ENCODE peak calls at places on chromosomes 13 and 19, in six cellular contexts. One of them, this sample, is unnamed.

GRCh38 chr19:45790942-45791341 is 1.7 kb downstream of the DMWD start:
- DNase-seq in adipocyte: no peak
- DNase-seq in cardiac fibroblast: no peak
- DNase-seq in left ventricle myocardium inferior: no peak
- DNase-seq in HepG2: no peak
- DNase-seq in uterus: no peak
- DNase-seq in this sample: no peak

GRCh38 chr19:38932425-38933179 is 1.9 kb downstream of the MRPS12 start:
- DNase-seq in adipocyte: peak; percentile 46
- DNase-seq in cardiac fibroblast: peak; percentile 64
- DNase-seq in left ventricle myocardium inferior: no peak
- DNase-seq in HepG2: peak; percentile 63
- DNase-seq in uterus: no peak
- DNase-seq in this sample: no peak

GRCh38 chr13:40193290-40194203 is 472.9 kb downstream of the FOXO1 start:
- DNase-seq in adipocyte: no peak
- DNase-seq in cardiac fibroblast: peak; percentile 40
- DNase-seq in left ventricle myocardium inferior: no peak
- DNase-seq in HepG2: no peak
- DNase-seq in uterus: peak; percentile 58
- DNase-seq in this sample: no peak

GRCh38 chr19:50982186-50982585 is 1.5 kb downstream of the KLK7 start:
- DNase-seq in adipocyte: no peak
- DNase-seq in cardiac fibroblast: no peak
- DNase-seq in left ventricle myocardium inferior: no peak
- DNase-seq in HepG2: no peak
- DNase-seq in uterus: no peak
- DNase-seq in this sample: no peak

GRCh38 chr19:13121551-13122274 is 3.6 kb downstream of the NACC1 start:
- DNase-seq in adipocyte: no peak
- DNase-seq in cardiac fibroblast: peak; percentile 46
- DNase-seq in left ventricle myocardium inferior: no peak
- DNase-seq in HepG2: no peak
- DNase-seq in uterus: no peak
- DNase-seq in this sample: no peak

GRCh38 chr19:17234911-17235617 is 9.0 kb downstream of the OCEL1 start:
- DNase-seq in adipocyte: peak; percentile 64
- DNase-seq in cardiac fibroblast: peak; percentile 54
- DNase-seq in left ventricle myocardium inferior: peak; percentile 47
- DNase-seq in HepG2: no peak
- DNase-seq in uterus: peak; percentile 64
- DNase-seq in this sample: no peak

GRCh38 chr19:38003427-38004099 is 96.6 kb downstream of the SIPA1L3 start:
- DNase-seq in adipocyte: peak; percentile 81
- DNase-seq in cardiac fibroblast: peak; percentile 97
- DNase-seq in left ventricle myocardium inferior: peak; percentile 68
- DNase-seq in HepG2: no peak
- DNase-seq in uterus: peak; percentile 78
- DNase-seq in this sample: peak; percentile 88

GRCh38 chr13:91398413-91399188 is at the start of gene GPC5:
- DNase-seq in adipocyte: peak; percentile 57
- DNase-seq in cardiac fibroblast: peak; percentile 54
- DNase-seq in left ventricle myocardium inferior: peak; percentile 75
- DNase-seq in HepG2: peak; percentile 15
- DNase-seq in uterus: peak; percentile 28
- DNase-seq in this sample: peak; percentile 60

GRCh38 chr19:1447565-1447903 is 2.4 kb upstream of the APC2 start:
- DNase-seq in adipocyte: no peak
- DNase-seq in cardiac fibroblast: no peak
- DNase-seq in left ventricle myocardium inferior: no peak
- DNase-seq in HepG2: no peak
- DNase-seq in uterus: no peak
- DNase-seq in this sample: no peak

GRCh38 chr13:90746230-90746629 is 601.3 kb upstream of the MIR17HG start:
- DNase-seq in adipocyte: no peak
- DNase-seq in cardiac fibroblast: no peak
- DNase-seq in left ventricle myocardium inferior: no peak
- DNase-seq in HepG2: no peak
- DNase-seq in uterus: no peak
- DNase-seq in this sample: no peak

GRCh38 chr13:44516771-44517170 is 59.4 kb downstream of the TSC22D1 start:
- DNase-seq in adipocyte: no peak
- DNase-seq in cardiac fibroblast: no peak
- DNase-seq in left ventricle myocardium inferior: no peak
- DNase-seq in HepG2: no peak
- DNase-seq in uterus: no peak
- DNase-seq in this sample: no peak

GRCh38 chr13:48532146-48532472 is 771 bp downstream of the RCBTB2 start:
- DNase-seq in adipocyte: peak; percentile 63
- DNase-seq in cardiac fibroblast: peak; percentile 73
- DNase-seq in left ventricle myocardium inferior: no peak
- DNase-seq in HepG2: no peak
- DNase-seq in uterus: no peak
- DNase-seq in this sample: no peak

GRCh38 chr13:81048026-81048461 is 707.1 kb upstream of the SPRY2 start:
- DNase-seq in adipocyte: no peak
- DNase-seq in cardiac fibroblast: no peak
- DNase-seq in left ventricle myocardium inferior: no peak
- DNase-seq in HepG2: no peak
- DNase-seq in uterus: no peak
- DNase-seq in this sample: no peak

GRCh38 chr19:6501740-6502648 is at the start of gene TUBB4A:
- DNase-seq in adipocyte: no peak
- DNase-seq in cardiac fibroblast: no peak
- DNase-seq in left ventricle myocardium inferior: peak; percentile 50
- DNase-seq in HepG2: no peak
- DNase-seq in uterus: no peak
- DNase-seq in this sample: no peak

GRCh38 chr19:2477732-2478191 is 1.8 kb downstream of the GADD45B start:
- DNase-seq in adipocyte: peak; percentile 67
- DNase-seq in cardiac fibroblast: peak; percentile 59
- DNase-seq in left ventricle myocardium inferior: no peak
- DNase-seq in HepG2: no peak
- DNase-seq in uterus: peak; percentile 40
- DNase-seq in this sample: peak; percentile 36

GRCh38 chr13:101289764-101290163 is 126.5 kb downstream of the NALCN start:
- DNase-seq in adipocyte: peak; percentile 48
- DNase-seq in cardiac fibroblast: peak; percentile 64
- DNase-seq in left ventricle myocardium inferior: no peak
- DNase-seq in HepG2: no peak
- DNase-seq in uterus: no peak
- DNase-seq in this sample: no peak

GRCh38 chr13:86569974-86570373 is 770.8 kb upstream of the SLITRK6 start:
- DNase-seq in adipocyte: no peak
- DNase-seq in cardiac fibroblast: no peak
- DNase-seq in left ventricle myocardium inferior: no peak
- DNase-seq in HepG2: no peak
- DNase-seq in uterus: no peak
- DNase-seq in this sample: no peak

GRCh38 chr13:106617561-106617960 is 49.6 kb upstream of the ARGLU1 start:
- DNase-seq in adipocyte: peak; percentile 17
- DNase-seq in cardiac fibroblast: peak; percentile 76
- DNase-seq in left ventricle myocardium inferior: no peak
- DNase-seq in HepG2: no peak
- DNase-seq in uterus: no peak
- DNase-seq in this sample: no peak

DNA sequence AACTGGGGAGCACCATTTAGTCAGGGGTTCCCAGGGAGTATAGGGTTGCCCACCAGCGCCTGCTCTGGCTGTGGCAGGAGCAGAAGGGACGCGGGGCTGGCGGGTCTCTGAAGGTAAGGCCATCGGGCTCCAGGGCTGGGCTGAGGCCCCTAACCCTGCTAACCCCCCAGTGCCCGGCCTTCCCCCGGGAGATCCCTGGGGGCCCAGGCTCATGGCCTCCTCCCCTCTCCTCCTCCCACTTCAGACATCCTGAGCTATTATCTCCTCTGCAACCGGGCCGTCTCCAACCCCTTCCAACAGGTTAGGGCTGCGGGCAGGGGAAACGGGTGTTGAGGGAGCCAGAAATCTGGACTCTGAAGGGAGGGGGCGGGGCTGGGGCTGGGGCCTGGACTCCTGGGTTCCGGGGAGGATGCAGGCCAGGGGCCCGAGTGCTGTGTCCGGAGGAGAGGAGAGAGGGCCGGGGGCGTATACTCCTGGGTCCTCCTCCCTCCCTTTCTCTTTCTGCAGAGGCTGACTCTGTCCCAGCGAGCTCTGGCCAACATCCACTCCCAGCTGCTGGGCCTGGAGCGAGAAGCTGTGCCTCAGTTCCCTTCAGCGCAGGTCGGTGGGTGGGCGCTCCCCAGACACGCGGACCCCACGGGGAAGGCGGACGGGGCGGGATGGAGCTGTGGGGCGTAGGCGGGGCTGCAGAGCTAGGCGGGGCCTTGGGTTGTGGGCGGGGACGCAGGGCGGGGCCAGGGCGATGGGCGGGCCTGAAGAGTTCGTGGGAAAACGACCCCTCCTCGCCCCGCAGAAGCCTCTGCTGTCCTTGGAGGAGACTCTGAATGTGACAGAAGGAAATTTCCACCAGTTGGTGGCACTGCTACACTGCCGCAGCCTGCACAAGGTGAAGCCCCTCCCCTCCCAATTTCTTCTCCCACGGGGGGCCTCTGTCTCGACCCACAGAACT is 15.3 kb downstream of the TTYH1 start:
- DNase-seq in adipocyte: peak; percentile 68
- DNase-seq in cardiac fibroblast: peak; percentile 30
- DNase-seq in left ventricle myocardium inferior: peak; percentile 47
- DNase-seq in HepG2: no peak
- DNase-seq in uterus: no peak
- DNase-seq in this sample: peak; percentile 37
- H3K4me3 ChIP-seq in adipocyte: no peak overlapping the region
- H3K4me3 ChIP-seq in cardiac fibroblast: peak overlapping the region; percentile 30
- H3K4me3 ChIP-seq in left ventricle myocardium inferior: peak overlapping the region; percentile 51
- H3K4me3 ChIP-seq in HepG2: no peak overlapping the region
- H3K4me3 ChIP-seq in uterus: peak overlapping the region; percentile 24
- H3K4me3 ChIP-seq in this sample: peak overlapping the region; percentile 12

DNA sequence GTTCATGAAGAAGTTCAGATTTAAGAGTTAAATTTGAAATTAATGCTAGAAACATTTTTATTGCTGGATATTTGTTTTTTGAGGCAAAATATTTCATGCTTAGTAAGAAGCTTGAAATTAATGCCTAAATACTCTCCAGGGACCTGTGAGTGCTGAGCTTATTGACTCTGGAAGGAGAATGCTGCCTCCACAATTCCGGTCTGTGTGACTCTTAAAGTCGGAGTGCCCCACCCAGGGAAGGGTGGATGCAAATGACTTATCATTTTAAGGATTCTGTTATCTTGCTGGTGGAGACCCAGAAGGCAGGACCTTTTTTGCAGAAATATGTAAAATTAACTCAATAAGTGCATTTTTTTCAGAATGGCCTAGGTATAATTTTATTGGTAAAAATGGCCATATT is 143.8 kb upstream of the RXFP2 start:
- DNase-seq in adipocyte: peak; percentile 13
- DNase-seq in cardiac fibroblast: peak; percentile 89
- DNase-seq in left ventricle myocardium inferior: no peak
- DNase-seq in HepG2: no peak
- DNase-seq in uterus: no peak
- DNase-seq in this sample: no peak
- H3K4me3 ChIP-seq in adipocyte: no peak overlapping the region
- H3K4me3 ChIP-seq in cardiac fibroblast: no peak overlapping the region
- H3K4me3 ChIP-seq in left ventricle myocardium inferior: no peak overlapping the region
- H3K4me3 ChIP-seq in HepG2: no peak overlapping the region
- H3K4me3 ChIP-seq in uterus: no peak overlapping the region
- H3K4me3 ChIP-seq in this sample: no peak overlapping the region

GRCh38 chr13:46496086-46496485 is 56.9 kb upstream of the LRCH1 start:
- DNase-seq in adipocyte: no peak
- DNase-seq in cardiac fibroblast: no peak
- DNase-seq in left ventricle myocardium inferior: no peak
- DNase-seq in HepG2: no peak
- DNase-seq in uterus: no peak
- DNase-seq in this sample: no peak
- H3K4me3 ChIP-seq in adipocyte: peak overlapping the region; percentile 49
- H3K4me3 ChIP-seq in cardiac fibroblast: no peak overlapping the region
- H3K4me3 ChIP-seq in left ventricle myocardium inferior: no peak overlapping the region
- H3K4me3 ChIP-seq in HepG2: no peak overlapping the region
- H3K4me3 ChIP-seq in uterus: no peak overlapping the region
- H3K4me3 ChIP-seq in this sample: no peak overlapping the region

DNA sequence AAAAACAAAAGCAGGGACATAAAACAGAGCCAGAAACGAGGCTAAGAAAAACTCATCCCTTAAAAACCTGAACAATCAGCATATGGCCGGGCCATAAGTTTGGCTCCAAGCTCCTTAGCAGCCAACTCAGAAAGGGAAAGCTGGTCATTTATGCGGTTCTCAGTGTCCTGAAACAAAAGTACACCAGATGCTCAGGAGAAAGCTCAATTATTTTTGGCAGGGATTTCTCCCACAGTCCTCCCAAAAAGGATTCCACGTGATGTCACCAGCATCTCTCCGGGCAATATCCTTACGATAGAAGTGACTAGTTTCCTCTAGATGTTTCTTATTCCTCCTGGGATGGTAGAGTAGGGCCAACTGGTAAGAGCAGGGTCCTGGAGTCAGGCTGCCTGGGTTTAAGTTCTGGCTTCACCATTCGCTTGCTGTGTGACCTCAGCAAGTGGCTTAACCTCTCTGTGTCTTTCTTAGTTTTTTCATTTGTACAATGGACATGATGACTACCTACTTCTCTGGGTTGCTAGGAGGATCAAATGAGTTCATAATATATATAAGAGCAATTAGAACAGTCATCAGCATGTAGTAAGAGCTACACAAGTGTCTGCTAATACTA is 34.0 kb downstream of the PIN1 start:
- DNase-seq in adipocyte: no peak
- DNase-seq in cardiac fibroblast: no peak
- DNase-seq in left ventricle myocardium inferior: no peak
- DNase-seq in HepG2: no peak
- DNase-seq in uterus: no peak
- DNase-seq in this sample: no peak
- H3K4me3 ChIP-seq in adipocyte: no peak overlapping the region
- H3K4me3 ChIP-seq in cardiac fibroblast: no peak overlapping the region
- H3K4me3 ChIP-seq in left ventricle myocardium inferior: no peak overlapping the region
- H3K4me3 ChIP-seq in HepG2: no peak overlapping the region
- H3K4me3 ChIP-seq in uterus: no peak overlapping the region
- H3K4me3 ChIP-seq in this sample: no peak overlapping the region

GRCh38 chr19:30070198-30070969 is 128.3 kb downstream of the URI1 start:
- DNase-seq in adipocyte: no peak
- DNase-seq in cardiac fibroblast: no peak
- DNase-seq in left ventricle myocardium inferior: no peak
- DNase-seq in HepG2: no peak
- DNase-seq in uterus: no peak
- DNase-seq in this sample: no peak

GRCh38 chr19:30070970-30071632 is 129.1 kb downstream of the URI1 start:
- DNase-seq in adipocyte: no peak
- DNase-seq in cardiac fibroblast: no peak
- DNase-seq in left ventricle myocardium inferior: peak; percentile 55
- DNase-seq in HepG2: no peak
- DNase-seq in uterus: no peak
- DNase-seq in this sample: no peak

GRCh38 chr19:30071871-30072270 is 129.8 kb downstream of the URI1 start:
- DNase-seq in adipocyte: no peak
- DNase-seq in cardiac fibroblast: no peak
- DNase-seq in left ventricle myocardium inferior: no peak
- DNase-seq in HepG2: no peak
- DNase-seq in uterus: no peak
- DNase-seq in this sample: no peak

GRCh38 chr19:30068528-30069395 is 126.7 kb downstream of the URI1 start:
- DNase-seq in adipocyte: no peak
- DNase-seq in cardiac fibroblast: no peak
- DNase-seq in left ventricle myocardium inferior: no peak
- DNase-seq in HepG2: no peak
- DNase-seq in uterus: no peak
- DNase-seq in this sample: no peak

GRCh38 chr19:30069535-30070197 is 127.6 kb downstream of the URI1 start:
- DNase-seq in adipocyte: no peak
- DNase-seq in cardiac fibroblast: no peak
- DNase-seq in left ventricle myocardium inferior: no peak
- DNase-seq in HepG2: no peak
- DNase-seq in uterus: no peak
- DNase-seq in this sample: no peak
- H3K4me3 ChIP-seq in adipocyte: no peak overlapping the region
- H3K4me3 ChIP-seq in cardiac fibroblast: no peak overlapping the region
- H3K4me3 ChIP-seq in left ventricle myocardium inferior: no peak overlapping the region
- H3K4me3 ChIP-seq in HepG2: no peak overlapping the region
- H3K4me3 ChIP-seq in uterus: no peak overlapping the region
- H3K4me3 ChIP-seq in this sample: no peak overlapping the region

This sample was measured in prostate gland.